ENCODE peak calls at places on chromosomes 4 and X, in four cellular contexts. M is NB4, D is A549, Q is transverse colon. L is an unnamed sample.
A peak's percentile ranks its signal among the peaks of the same experiment; 100 is the strongest.

GRCh38 chrX:20397587-20397986 is 130.9 kb upstream of the RPS6KA3 start:
- DNase-seq in M (no peak), D (no peak), Q (no peak), L (no peak)

GRCh38 chrX:119222932-119223331 is 13.2 kb upstream of the PGRMC1 start:
- DNase-seq in M (no peak), D (no peak), Q (no peak), L (no peak)

GRCh38 chrX:8704184-8704583 is 27.8 kb downstream of the ANOS1 start:
- DNase-seq in M (no peak), D (no peak), Q (no peak), L (no peak)

GRCh38 chrX:118346258-118347094 is 570 bp downstream of the WDR44 start:
- DNase-seq in M (peak; percentile 75), D (peak; percentile 46), Q (peak; percentile 31), L (no peak)

GRCh38 chrX:132532955-132533354 is 44.1 kb upstream of the MBNL3 start:
- DNase-seq in M (no peak), D (no peak), Q (no peak), L (no peak)

GRCh38 chr4:94399277-94399676 is 52.5 kb upstream of the PDLIM5 start:
- DNase-seq in M (no peak), D (no peak), Q (no peak), L (no peak)

GRCh38 chr4:84379881-84380618 is 119.0 kb downstream of the NKX6-1 start:
- DNase-seq in M (peak; percentile 77), D (peak; percentile 40), Q (no peak), L (no peak)

GRCh38 chrX:133909888-133910287 is 75.5 kb downstream of the GPC3 start:
- DNase-seq in M (no peak), D (no peak), Q (no peak), L (no peak)

GRCh38 chr4:37816719-37817118 is 9.8 kb upstream of the PGM2 start:
- DNase-seq in M (no peak), D (no peak), Q (no peak), L (no peak)

GRCh38 chrX:97547873-97548578 is 664.3 kb downstream of the RPA4 start:
- DNase-seq in M (no peak), D (no peak), Q (no peak), L (no peak)

GRCh38 chr4:120921456-120922389 is 803 bp downstream of the PRDM5 start:
- DNase-seq in M (no peak), D (peak; percentile 61), Q (peak; percentile 73), L (peak; percentile 49)
- TF ChIP-seq POLR2A in M (no peak), D (peak; percentile 78), Q (peak; percentile 51), L (peak; percentile 90)

GRCh38 chr4:114226178-114226577 is 246.7 kb upstream of the ARSJ start:
- DNase-seq in M (no peak), D (no peak), Q (no peak), L (no peak)

GRCh38 chr4:114226968-114227760 is 247.7 kb upstream of the ARSJ start:
- DNase-seq in M (no peak), D (no peak), Q (no peak), L (no peak)

GRCh38 chr4:114225462-114225861 is 246.0 kb upstream of the ARSJ start:
- DNase-seq in M (no peak), D (no peak), Q (no peak), L (no peak)

DNA sequence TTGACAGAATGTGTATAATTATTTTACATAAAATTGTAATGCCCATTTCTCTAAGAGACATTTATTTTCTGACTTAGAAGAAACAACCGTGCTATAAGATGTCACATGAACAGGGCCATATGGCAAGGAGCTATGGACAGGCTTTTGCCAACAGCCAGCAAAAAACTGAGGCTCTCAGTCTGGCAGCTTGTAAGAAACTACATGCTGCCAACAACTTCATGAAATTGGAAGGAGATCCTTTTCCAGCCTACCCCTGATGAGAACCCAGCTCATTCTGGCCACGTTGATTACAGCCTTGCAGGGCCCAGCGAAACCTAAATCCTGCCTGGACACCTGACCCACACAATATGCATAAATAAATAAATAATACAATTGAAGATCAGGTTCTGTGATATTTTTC is 250.3 kb upstream of the ARSJ start:
- DNase-seq in M (no peak), D (no peak), Q (no peak), L (no peak)
- TF ChIP-seq POLR2A in M (no peak), D (no peak), Q (no peak), L (no peak)

DNA sequence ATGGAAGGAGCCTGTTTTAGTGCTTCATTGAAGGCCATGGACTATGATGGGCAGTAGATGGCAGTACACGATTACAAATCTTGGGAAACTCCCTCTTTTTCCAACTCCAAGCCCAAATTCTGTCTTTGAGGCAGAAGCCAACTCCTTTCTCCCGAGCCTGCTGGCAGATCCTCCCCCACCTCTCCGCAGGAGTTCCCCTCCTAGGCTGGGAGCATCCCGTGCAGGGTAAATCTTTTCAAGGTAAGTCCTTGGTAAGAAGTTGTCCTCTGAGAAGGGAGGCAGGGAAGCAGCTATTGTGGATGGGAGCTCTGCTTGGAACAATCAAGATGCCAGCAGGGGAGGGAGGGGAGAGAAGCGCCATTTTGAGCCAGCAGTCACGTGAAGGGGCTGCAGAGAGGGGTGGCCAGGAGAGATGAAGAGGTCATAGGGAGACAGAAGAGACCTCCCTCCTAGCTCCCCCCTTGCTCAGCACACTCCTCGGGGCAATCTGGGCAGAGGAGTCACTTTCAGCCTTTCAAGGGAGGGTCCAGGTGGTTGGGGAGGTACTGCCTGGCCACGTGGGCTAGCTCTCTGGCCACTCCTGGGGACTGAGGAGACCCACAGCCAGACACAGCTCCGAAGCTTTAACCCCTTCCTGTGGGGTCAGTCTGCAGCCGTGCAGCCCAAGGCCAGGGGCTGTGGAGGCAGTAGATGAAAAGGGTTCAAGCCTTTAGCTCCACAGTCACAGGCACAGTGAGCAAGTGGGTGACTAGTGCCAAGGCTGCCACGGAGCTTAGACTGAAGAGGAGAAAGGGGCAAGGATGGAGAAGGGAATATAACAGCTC is 9.6 kb downstream of the CC2D2A start:
- DNase-seq in M (peak; percentile 69), D (peak; percentile 84), Q (no peak), L (peak; percentile 24)
- TF ChIP-seq POLR2A in M (no peak), D (no peak), Q (no peak), L (peak; percentile 6)

GRCh38 chr4:138681000-138681604 is 334.5 kb upstream of the NOCT start:
- DNase-seq in M (peak; percentile 71), D (peak; percentile 58), Q (peak; percentile 77), L (peak; percentile 10)
- TF ChIP-seq POLR2A in M (no peak), D (no peak), Q (no peak), L (no peak)

DNA sequence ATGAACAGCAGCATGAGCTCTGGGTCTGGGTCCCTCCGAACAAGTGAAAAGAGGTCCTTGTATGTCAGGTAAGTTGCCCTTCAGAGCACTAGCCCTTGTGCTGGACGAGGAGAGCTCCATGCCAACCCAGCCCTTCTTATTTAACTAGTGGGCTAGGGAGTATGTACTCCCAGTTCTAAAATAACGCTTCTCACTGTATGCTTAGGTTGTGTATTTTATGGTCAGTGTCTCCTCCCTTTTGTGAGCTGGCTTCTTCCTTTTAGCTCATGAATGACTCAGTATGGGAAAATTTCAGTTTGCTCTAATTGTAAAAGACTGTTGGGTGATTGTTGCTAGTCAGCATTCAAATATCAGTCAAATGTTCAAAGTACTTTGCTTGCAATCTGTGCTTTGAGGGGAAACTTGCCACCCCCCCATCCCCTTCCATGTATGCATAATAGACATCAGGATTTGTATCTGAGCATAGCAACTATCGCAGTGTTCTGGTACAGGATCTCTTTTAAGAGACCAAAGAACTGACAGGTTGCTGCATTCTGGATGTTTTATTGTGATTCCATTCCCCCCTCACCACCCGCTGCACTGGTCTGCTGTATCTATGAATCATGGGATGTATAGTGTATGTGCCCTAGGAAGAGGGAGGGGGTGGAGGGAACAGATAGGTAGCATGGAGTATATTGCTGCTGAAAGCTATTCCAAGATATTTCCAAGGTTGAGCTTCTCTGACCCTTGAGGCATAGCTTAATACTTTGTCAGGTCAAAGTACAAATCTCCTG is 34.7 kb downstream of the DLG3 start:
- DNase-seq in M (peak; percentile 45), D (peak; percentile 58), Q (peak; percentile 48), L (peak; percentile 32)
- TF ChIP-seq POLR2A in M (no peak), D (no peak), Q (peak; percentile 86), L (no peak)

GRCh38 chrX:155881158-155881993 is at the start of gene VAMP7:
- DNase-seq in M (peak; percentile 93), D (peak; percentile 92), Q (peak; percentile 89), L (peak; percentile 68)
- TF ChIP-seq POLR2A in M (peak; percentile 84), D (peak; percentile 89), Q (peak; percentile 92), L (peak; percentile 82)

DNA sequence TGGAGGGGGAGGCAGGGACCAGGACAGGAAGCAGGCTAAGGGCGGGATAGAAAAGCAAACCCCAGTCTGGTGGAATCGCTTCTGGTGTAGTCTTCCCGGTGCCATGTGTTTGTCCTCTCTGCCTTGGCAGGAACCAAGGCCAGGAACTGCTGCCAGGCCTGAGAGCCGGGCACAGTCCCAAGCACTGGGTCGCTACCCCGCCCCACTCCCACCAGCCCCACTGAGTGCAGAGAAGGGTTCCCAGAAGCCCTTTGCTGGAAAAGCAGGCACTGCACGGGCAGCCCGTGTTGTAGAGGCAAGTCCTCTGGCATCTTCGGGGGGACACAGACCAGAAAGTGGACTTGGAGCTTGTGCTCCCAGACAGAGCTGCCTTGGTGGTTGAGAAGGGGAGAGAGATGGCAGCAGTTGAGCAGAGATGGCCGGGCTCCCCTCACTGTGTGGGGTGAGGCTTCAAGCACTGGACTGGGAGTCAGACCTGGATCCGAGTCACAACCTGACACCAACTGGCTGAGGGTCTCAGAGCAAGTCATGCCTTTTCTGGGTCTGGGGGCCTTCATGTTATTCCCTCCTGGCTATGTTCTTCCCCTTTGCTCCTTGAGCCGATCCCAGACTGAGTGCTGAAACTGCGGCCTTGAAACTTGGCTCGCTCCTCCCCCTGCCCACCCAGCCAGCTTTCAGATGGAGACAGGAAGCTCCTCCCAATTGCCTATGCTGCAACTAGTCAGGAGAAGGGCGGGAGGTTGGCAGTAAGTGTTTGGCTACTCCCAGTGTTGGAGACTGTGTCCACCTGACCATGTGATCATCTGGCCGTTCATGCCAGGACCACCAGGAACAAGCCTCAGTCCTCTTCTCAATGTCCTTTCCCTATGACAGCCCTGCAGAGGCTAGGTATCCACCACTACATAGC is 59.7 kb upstream of the MTM1 start:
- DNase-seq in M (no peak), D (no peak), Q (peak; percentile 19), L (no peak)
- TF ChIP-seq POLR2A in M (no peak), D (no peak), Q (no peak), L (no peak)

L was measured in H54.